ENCODE peak calls at places on chromosomes 7 and 10, in seven cellular contexts. F is CD8-positive, alpha-beta T cell; I is SK-N-SH; Y is PC-3; X is heart right ventricle; P is cardiac muscle cell; V is SJCRH30. C is an unnamed sample. For H3K4me1, the result is how much of the 10 kb centered on the place peaks cover.

GRCh38 chr10:44012921-44013320 is 364.2 kb upstream of the ZNF32 start:
- DNase-seq in X (no peak), I (no peak), P (no peak), V (no peak), F (no peak), Y (no peak), C (peak)

GRCh38 chr10:133122171-133122935 is 34.6 kb downstream of the ADGRA1 start:
- DNase-seq in F (no peak), Y (no peak), X (no peak), I (no peak), P (no peak), V (no peak), C (peak)

GRCh38 chr10:3248526-3249255 is 76.1 kb upstream of the PITRM1 start:
- DNase-seq in Y (peak), I (no peak), F (no peak), V (no peak), P (peak), X (no peak), C (peak)

GRCh38 chr7:135584362-135585353 is 26.9 kb downstream of the NUP205 start:
- DNase-seq in X (no peak), P (peak), V (no peak), I (no peak), F (no peak), Y (peak), C (no peak)

GRCh38 chr7:92639213-92639896 is 49.2 kb upstream of the FAM133B start:
- DNase-seq in P (no peak), I (no peak), F (no peak), Y (no peak), V (no peak), X (no peak), C (no peak)

GRCh38 chr10:44513592-44513991 is 128.7 kb upstream of the CXCL12 start:
- DNase-seq in F (no peak), X (no peak), V (no peak), Y (no peak), I (peak), P (peak), C (no peak)

GRCh38 chr10:74337330-74338016 is 186.5 kb downstream of the ADK start:
- DNase-seq in V (no peak), X (no peak), Y (peak), I (no peak), P (no peak), F (no peak), C (no peak)

GRCh38 chr7:122791959-122792545 is 89.3 kb upstream of the RNF148 start:
- DNase-seq in Y (no peak), P (no peak), F (no peak), I (no peak), V (no peak), X (no peak), C (no peak)

GRCh38 chr10:68397005-68397404 is 10.1 kb downstream of the RUFY2 start:
- DNase-seq in F (no peak), Y (no peak), P (no peak), I (no peak), X (no peak), V (no peak), C (no peak)

GRCh38 chr7:42198296-42198695 is 38.7 kb downstream of the GLI3 start:
- DNase-seq in I (no peak), P (no peak), V (no peak), X (no peak), Y (no peak), F (no peak), C (no peak)

GRCh38 chr10:42836771-42837468 is 54.3 kb downstream of the BMS1 start:
- DNase-seq in P (peak), Y (peak), X (no peak), I (peak), V (no peak), F (no peak), C (peak)

GRCh38 chr10:24553051-24553612 is 170.6 kb downstream of the ARHGAP21 start:
- DNase-seq in Y (peak), F (no peak), X (no peak), P (no peak), V (no peak), I (no peak), C (no peak)

GRCh38 chr7:40297741-40298311 is 163.0 kb downstream of the SUGCT start:
- DNase-seq in X (no peak), P (peak), F (no peak), I (no peak), V (no peak), Y (peak), C (no peak)

GRCh38 chr7:816751-817671 is 15.3 kb upstream of the SUN1 start:
- DNase-seq in P (peak), X (no peak), Y (peak), V (peak), I (no peak), F (peak), C (peak)

GRCh38 chr10:14834588-14834987 is 3.2 kb downstream of the CDNF start:
- DNase-seq in Y (no peak), V (no peak), P (no peak), F (no peak), X (no peak), I (no peak), C (no peak)

GRCh38 chr7:100685049-100685605 is 8.9 kb downstream of the GIGYF1 start:
- DNase-seq in V (no peak), Y (no peak), P (no peak), F (no peak), X (no peak), I (peak), C (peak)

GRCh38 chr7:23220690-23221305 is 25.8 kb upstream of the GPNMB start:
- DNase-seq in I (no peak), X (no peak), Y (no peak), P (peak), F (no peak), V (no peak), C (no peak)

GRCh38 chr10:3477683-3478082 is 305.1 kb upstream of the PITRM1 start:
- DNase-seq in V (no peak), Y (peak), X (no peak), F (no peak), P (peak), I (no peak), C (no peak)

GRCh38 chr7:118870187-118870586 is 645.7 kb downstream of the ANKRD7 start:
- DNase-seq in Y (peak), I (no peak), X (no peak), P (no peak), F (no peak), V (no peak), C (no peak)

GRCh38 chr10:132876967-132877366 is 65.4 kb downstream of the CFAP46 start:
- DNase-seq in X (no peak), P (no peak), F (peak), V (no peak), I (no peak), Y (no peak), C (no peak)

GRCh38 chr10:37732685-37733084 is 124.7 kb downstream of the ZNF248 start:
- DNase-seq in P (no peak), X (no peak), I (no peak), F (no peak), Y (peak), V (no peak), C (no peak)

GRCh38 chr7:36878288-36878687 is 154.0 kb upstream of the AOAH start:
- DNase-seq in I (no peak), V (no peak), P (no peak), F (no peak), X (no peak), Y (no peak), C (no peak)

GRCh38 chr7:16502303-16502702 is 24.3 kb upstream of the LRRC72 start:
- DNase-seq in F (no peak), I (peak), X (no peak), P (no peak), Y (no peak), V (no peak), C (no peak)
- H3K4me1 ChIP-seq in F (under half), I (under half), X (under half), P (under half), Y (under half), V (under half), C (under half)

GRCh38 chr7:90621892-90622182 is 25.7 kb downstream of the CDK14 start:
- DNase-seq in I (no peak), V (no peak), P (no peak), Y (no peak), X (no peak), F (no peak), C (no peak)
- H3K4me1 ChIP-seq in I (half or more), V (half or more), P (under half), Y (half or more), X (half or more), F (under half), C (under half)

GRCh38 chr7:139109188-139109982 is at the start of gene ZC3HAV1:
- DNase-seq in V (peak), Y (peak), X (peak), P (peak), I (peak), F (peak), C (peak)
- H3K4me1 ChIP-seq in V (under half), Y (under half), X (under half), P (under half), I (under half), F (under half), C (under half)

DNA sequence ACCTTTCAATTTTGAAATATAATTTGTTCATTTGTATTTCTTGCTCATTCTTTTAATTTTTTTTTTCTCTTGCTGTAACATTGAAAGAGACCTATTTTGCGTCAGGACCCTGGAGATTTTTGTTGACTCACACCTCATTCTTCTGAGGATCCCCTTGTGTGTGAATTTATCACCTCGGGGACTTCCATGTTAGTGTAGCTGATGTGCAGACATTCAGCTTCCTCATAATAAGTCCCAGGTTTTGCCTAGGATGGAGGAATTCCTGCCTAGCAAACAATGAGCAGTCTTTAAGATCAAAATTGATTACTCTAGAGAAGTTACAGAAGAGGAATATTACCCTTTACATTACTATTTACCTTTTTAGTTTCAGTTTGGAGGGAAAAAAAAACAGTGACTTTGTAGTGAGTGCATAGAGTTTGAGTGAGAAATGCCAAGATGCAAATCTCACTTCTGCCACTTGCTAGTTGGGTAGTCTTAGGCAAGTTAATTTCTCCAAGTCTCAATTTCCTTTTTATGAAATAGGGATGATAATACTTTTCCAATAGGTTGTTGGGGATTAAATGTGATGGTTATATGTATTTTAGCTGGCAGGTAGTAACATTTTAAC is 14.3 kb downstream of the TES start:
- DNase-seq in I (no peak), X (no peak), Y (no peak), F (peak), V (no peak), P (no peak), C (no peak)
- H3K4me1 ChIP-seq in I (under half), X (under half), Y (under half), F (half or more), V (under half), P (under half), C (under half)

GRCh38 chr10:113080621-113081229 is 130.7 kb downstream of the TCF7L2 start:
- DNase-seq in X (no peak), I (no peak), P (no peak), V (no peak), F (no peak), Y (no peak), C (peak)
- H3K4me1 ChIP-seq in X (under half), I (under half), P (under half), V (under half), F (under half), Y (under half), C (under half)

DNA sequence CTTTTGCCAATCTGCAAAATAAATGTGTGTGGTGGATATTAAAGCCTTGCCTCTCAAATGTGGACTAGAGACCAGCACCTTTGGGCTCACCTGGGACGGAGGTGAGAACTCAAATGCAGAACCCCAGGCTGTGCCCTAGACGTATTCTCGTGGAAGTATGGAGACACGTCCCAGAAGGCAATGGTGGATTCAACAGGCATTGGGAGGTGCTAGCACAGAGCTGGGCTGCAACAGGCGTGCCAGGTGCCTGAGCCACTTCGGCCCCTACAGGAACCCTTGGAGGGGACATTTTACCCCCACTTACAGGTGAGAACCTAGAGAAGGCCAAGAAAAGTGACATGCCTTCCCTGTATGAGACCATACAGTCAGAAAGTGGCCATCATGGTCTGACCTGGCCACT is 12.2 kb downstream of the DDX56 start:
- DNase-seq in X (no peak), F (no peak), I (no peak), P (no peak), Y (no peak), V (no peak), C (no peak)
- H3K4me1 ChIP-seq in X (under half), F (under half), I (under half), P (under half), Y (under half), V (under half), C (under half)

GRCh38 chr10:72318383-72319262 is 36.1 kb downstream of the DNAJB12 start:
- DNase-seq in Y (peak), F (no peak), P (no peak), V (no peak), I (no peak), X (no peak), C (peak)

GRCh38 chr10:72320676-72321247 is 34.0 kb downstream of the DNAJB12 start:
- DNase-seq in Y (peak), X (peak), I (peak), P (peak), V (peak), F (peak), C (peak)

GRCh38 chr10:72321248-72322029 is 33.3 kb downstream of the DNAJB12 start:
- DNase-seq in I (no peak), Y (no peak), X (no peak), V (no peak), F (no peak), P (no peak), C (peak)

GRCh38 chr10:72322030-72322279 is 32.8 kb downstream of the DNAJB12 start:
- DNase-seq in X (no peak), I (no peak), P (no peak), V (no peak), Y (peak), F (no peak), C (peak)

GRCh38 chr10:72319416-72320254 is 35.1 kb downstream of the DNAJB12 start:
- DNase-seq in Y (peak), P (peak), V (peak), X (peak), F (peak), I (peak), C (peak)
- H3K4me1 ChIP-seq in Y (half or more), P (under half), V (under half), X (half or more), F (half or more), I (under half), C (under half)

DNA sequence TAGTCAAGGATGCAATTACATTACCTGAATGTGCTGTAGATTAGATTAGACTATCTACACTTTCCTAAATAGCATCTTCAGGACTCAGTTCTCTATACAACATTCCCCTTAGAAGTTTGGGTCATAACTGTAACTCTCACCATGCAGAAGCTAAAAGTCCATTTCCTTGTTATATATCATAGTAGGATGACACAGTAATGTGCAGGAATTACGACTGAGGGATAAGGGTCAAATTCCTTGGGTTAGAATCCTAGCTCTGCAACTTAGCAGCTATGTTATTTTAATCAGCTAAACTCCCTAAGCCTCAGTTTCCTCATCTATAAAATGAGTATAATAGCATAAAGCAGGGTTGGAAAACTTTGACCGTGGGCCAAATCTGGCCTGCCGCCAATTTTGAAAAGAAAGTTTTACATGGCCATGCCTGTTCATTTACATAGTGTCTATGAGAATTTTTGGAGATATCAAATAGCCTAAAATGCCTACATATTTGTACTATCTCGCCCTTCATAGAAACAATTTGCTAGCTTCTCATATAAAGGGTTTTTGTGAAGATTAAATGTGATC is 14.8 kb downstream of the NRCAM start:
- DNase-seq in F (no peak), X (no peak), V (peak), P (no peak), Y (no peak), I (no peak), C (no peak)
- H3K4me1 ChIP-seq in F (under half), X (under half), V (under half), P (under half), Y (under half), I (under half), C (under half)